ENCODE peak calls at places on chromosomes 4 and X, in six cellular contexts. X, Z, S, V, E and D are unnamed samples.

GRCh38 chrX:9899640-9900075 is 67.5 kb upstream of the CLDN34 start:
- DNase-seq in X (no peak), Z (no peak), S (no peak), V (no peak), E (no peak), D (no peak)

GRCh38 chr4:109754093-109754857 is 24.4 kb upstream of the PLA2G12A start:
- DNase-seq in X (no peak), Z (no peak), S (no peak), V (no peak), E (no peak), D (no peak)

GRCh38 chr4:168440442-168441264 is 39.6 kb downstream of the DDX60L start:
- DNase-seq in X (no peak), Z (no peak), S (no peak), V (peak), E (no peak), D (no peak)

GRCh38 chr4:71290074-71290473 is 48.7 kb upstream of the SLC4A4 start:
- DNase-seq in X (no peak), Z (no peak), S (no peak), V (no peak), E (no peak), D (no peak)

GRCh38 chrX:118724352-118724751 is 3.1 kb upstream of the IL13RA1 start:
- DNase-seq in X (no peak), Z (no peak), S (no peak), V (no peak), E (no peak), D (no peak)

GRCh38 chrX:12463052-12463451 is 324.8 kb downstream of the FRMPD4 start:
- DNase-seq in X (no peak), Z (no peak), S (no peak), V (no peak), E (no peak), D (no peak)

GRCh38 chr4:72558655-72559054 is 10.4 kb downstream of the ADAMTS3 start:
- DNase-seq in X (no peak), Z (no peak), S (no peak), V (no peak), E (no peak), D (no peak)

GRCh38 chr4:78689224-78689623 is 86.9 kb upstream of the BMP2K start:
- DNase-seq in X (no peak), Z (no peak), S (no peak), V (no peak), E (no peak), D (no peak)

GRCh38 chr4:95232358-95233156 is 316.2 kb downstream of the UNC5C start:
- DNase-seq in X (no peak), Z (no peak), S (no peak), V (no peak), E (no peak), D (no peak)

GRCh38 chr4:8682296-8682695 is 89.7 kb downstream of the CPZ start:
- DNase-seq in X (no peak), Z (no peak), S (no peak), V (no peak), E (no peak), D (no peak)

GRCh38 chr4:183797445-183798248 is 107.5 kb upstream of the STOX2 start:
- DNase-seq in X (peak), Z (peak), S (no peak), V (peak), E (peak), D (peak)

GRCh38 chr4:61200991-61201526 is 933 bp downstream of the ADGRL3 start:
- DNase-seq in X (no peak), Z (no peak), S (no peak), V (peak), E (no peak), D (peak)

GRCh38 chr4:80489798-80490197 is 154.3 kb downstream of the CFAP299 start:
- DNase-seq in X (no peak), Z (no peak), S (no peak), V (no peak), E (no peak), D (no peak)

GRCh38 chr4:73729534-73730165 is 10.7 kb upstream of the CXCL8 start:
- DNase-seq in X (peak), Z (peak), S (peak), V (peak), E (peak), D (peak)

GRCh38 chrX:2960861-2961515 is 31.8 kb upstream of the ARSD start:
- DNase-seq in X (no peak), Z (no peak), S (no peak), V (no peak), E (no peak), D (no peak)

GRCh38 chrX:31266172-31267076 is 194.6 kb upstream of the FTHL17 start:
- DNase-seq in X (peak), Z (peak), S (peak), V (peak), E (peak), D (peak)

GRCh38 chr4:124079174-124079780 is 633.3 kb downstream of the ANKRD50 start:
- DNase-seq in X (no peak), Z (no peak), S (no peak), V (no peak), E (no peak), D (no peak)

GRCh38 chrX:53682885-53683555 is 3.5 kb downstream of the HUWE1 start:
- DNase-seq in X (no peak), Z (no peak), S (peak), V (peak), E (no peak), D (no peak)

GRCh38 chrX:30735839-30736238 is 82.6 kb downstream of the GK start:
- DNase-seq in X (peak), Z (peak), S (no peak), V (peak), E (peak), D (no peak)

GRCh38 chrX:24241822-24242648 is 71.8 kb downstream of the SUPT20HL2 start:
- DNase-seq in X (no peak), Z (no peak), S (no peak), V (peak), E (no peak), D (no peak)

GRCh38 chr4:107167051-107167450 is 130.9 kb upstream of the DKK2 start:
- DNase-seq in X (no peak), Z (no peak), S (no peak), V (no peak), E (no peak), D (no peak)

GRCh38 chr4:30720021-30720655 is at the start of gene PCDH7:
- DNase-seq in X (peak), Z (peak), S (peak), V (peak), E (peak), D (no peak)

DNA sequence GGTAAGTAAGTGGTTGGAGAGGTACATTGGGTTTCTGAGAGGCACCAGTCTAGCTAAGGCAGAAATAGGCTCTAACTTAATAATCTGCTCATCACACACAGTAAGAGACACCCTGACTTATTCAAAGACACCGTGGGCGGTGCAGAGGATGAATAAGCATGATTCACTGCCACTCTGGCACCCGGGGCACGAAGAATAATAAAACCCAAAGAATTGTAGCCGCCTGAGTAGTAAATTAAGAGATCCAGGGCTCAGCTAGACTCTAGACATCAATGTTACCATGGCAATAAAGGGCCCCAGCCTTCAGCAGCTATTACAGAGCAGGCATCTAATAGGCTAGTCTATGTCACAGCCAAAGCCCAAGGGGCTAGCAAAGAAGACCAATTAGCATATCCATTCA is 3.2 kb upstream of the ATP1B4 start:
- DNase-seq in X (no peak), Z (no peak), S (no peak), V (no peak), E (no peak), D (no peak)
- H3K4me3 ChIP-seq in X (no peak), Z (no peak), S (no peak), V (no peak), E (no peak), D (no peak)

GRCh38 chr4:153757407-153757806 is 2.4 kb downstream of the RNF175 start:
- DNase-seq in X (no peak), Z (no peak), S (no peak), V (no peak), E (no peak), D (no peak)

GRCh38 chr4:153759407-153760226 is at the start of gene RNF175:
- DNase-seq in X (peak), Z (no peak), S (no peak), V (peak), E (no peak), D (no peak)

GRCh38 chr4:153758688-153759406 is 977 bp downstream of the RNF175 start:
- DNase-seq in X (no peak), Z (no peak), S (no peak), V (no peak), E (no peak), D (no peak)

GRCh38 chr4:153755186-153755585 is 4.6 kb downstream of the RNF175 start:
- DNase-seq in X (no peak), Z (no peak), S (no peak), V (no peak), E (no peak), D (no peak)

DNA sequence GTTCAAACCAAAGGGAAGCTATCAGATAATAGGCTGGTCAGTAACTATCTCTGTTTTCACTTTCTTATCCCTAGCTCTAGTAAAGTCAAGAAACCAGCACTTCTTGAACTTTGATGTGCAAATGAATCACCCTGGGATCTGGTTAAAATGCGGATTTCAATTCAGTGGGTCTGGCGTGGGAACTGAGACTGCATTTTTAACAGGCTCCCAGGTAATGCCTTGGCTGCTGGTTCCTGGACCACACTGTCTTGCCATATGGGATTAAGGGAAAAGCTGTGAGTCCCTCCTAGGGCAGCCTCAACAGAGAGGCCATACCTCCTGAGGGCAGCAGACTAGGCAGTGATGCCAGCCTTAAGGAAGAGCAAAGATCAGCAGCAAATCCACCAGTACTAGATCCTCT is 1.7 kb downstream of the RNF175 start:
- DNase-seq in X (no peak), Z (no peak), S (no peak), V (no peak), E (no peak), D (no peak)
- H3K4me3 ChIP-seq in X (no peak), Z (no peak), S (no peak), V (no peak), E (no peak), D (no peak)

GRCh38 chr4:6338175-6338950 is 68.7 kb downstream of the WFS1 start:
- DNase-seq in X (no peak), Z (no peak), S (no peak), V (no peak), E (no peak), D (peak)
- H3K4me3 ChIP-seq in X (no peak), Z (no peak), S (no peak), V (no peak), E (no peak), D (no peak)

GRCh38 chr4:38745881-38746280 is 36.9 kb downstream of the TLR10 start:
- DNase-seq in X (no peak), Z (no peak), S (no peak), V (no peak), E (no peak), D (no peak)

GRCh38 chr4:38739438-38739837 is 43.4 kb downstream of the TLR10 start:
- DNase-seq in X (no peak), Z (no peak), S (no peak), V (no peak), E (no peak), D (no peak)

GRCh38 chr4:38740303-38740702 is 42.5 kb downstream of the TLR10 start:
- DNase-seq in X (no peak), Z (no peak), S (no peak), V (no peak), E (no peak), D (no peak)

GRCh38 chr4:38747629-38748028 is 35.2 kb downstream of the TLR10 start:
- DNase-seq in X (no peak), Z (no peak), S (no peak), V (no peak), E (no peak), D (no peak)

DNA sequence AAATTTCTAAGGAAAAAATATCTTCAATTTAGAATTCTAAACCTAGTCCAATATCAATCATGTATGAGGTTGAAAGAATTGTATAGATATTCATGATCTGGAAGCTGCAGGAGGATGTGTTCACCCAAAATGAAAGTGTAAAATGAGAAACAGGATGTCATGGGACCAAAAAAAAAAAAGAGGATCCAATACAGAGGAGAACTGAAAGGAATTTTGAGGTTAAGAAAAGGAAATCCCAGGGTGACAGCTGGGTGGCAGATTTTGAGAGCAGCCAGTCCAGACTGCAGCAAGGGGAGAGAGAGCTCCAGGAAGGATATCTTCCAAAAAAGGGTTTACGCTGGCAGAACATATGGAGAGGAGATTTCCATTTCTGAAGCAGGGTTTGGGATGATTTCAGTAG is 38.9 kb downstream of the TLR10 start:
- DNase-seq in X (no peak), Z (no peak), S (no peak), V (no peak), E (no peak), D (no peak)
- H3K4me3 ChIP-seq in X (no peak), Z (no peak), S (no peak), V (no peak), E (no peak), D (no peak)

DNA sequence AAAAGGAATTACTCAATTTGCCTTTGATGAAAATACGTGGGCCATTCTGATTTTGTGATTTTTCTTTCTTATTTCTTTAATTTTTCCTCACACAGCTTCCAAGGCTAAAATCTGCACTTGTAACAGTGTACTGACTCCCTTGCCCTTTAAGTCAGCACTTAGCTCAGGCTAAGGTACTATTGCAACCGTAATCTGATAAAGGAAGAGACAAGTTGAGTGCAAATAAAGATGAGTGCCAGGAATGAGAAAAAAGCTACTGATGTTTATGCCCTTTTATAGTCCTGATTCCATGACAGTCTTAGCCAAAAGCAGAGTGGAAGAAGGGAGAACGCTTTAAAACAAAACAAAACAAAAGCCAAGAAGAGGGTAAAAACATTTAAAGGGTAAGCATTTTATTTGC is 6.0 kb downstream of the DMD start:
- DNase-seq in X (no peak), Z (no peak), S (no peak), V (no peak), E (no peak), D (no peak)
- H3K4me3 ChIP-seq in X (peak), Z (no peak), S (peak), V (no peak), E (no peak), D (no peak)